ENCODE peak calls at places on chromosomes 13 and 19, in five cellular contexts. X is A673, Q is breast epithelium, G is right lobe of liver, A is astrocyte. P is an unnamed sample.

GRCh38 chr19:52570005-52570861 is at the start of gene ZNF701:
- DNase-seq in X (peak), A (peak), Q (peak), G (peak), P (peak)

GRCh38 chr13:114115796-114116195 is 16.6 kb downstream of the RASA3 start:
- DNase-seq in A (no peak), G (peak), X (no peak), Q (peak), P (no peak)

GRCh38 chr19:16608290-16608704 is 19.7 kb downstream of the MED26 start:
- DNase-seq in Q (no peak), X (no peak), A (peak), G (no peak), P (peak)

GRCh38 chr19:37698216-37698615 is 21.3 kb downstream of the ZNF607 start:
- DNase-seq in X (no peak), G (no peak), Q (no peak), A (peak), P (no peak)

GRCh38 chr19:11137542-11138384 is 17.8 kb downstream of the SPC24 start:
- DNase-seq in X (peak), Q (peak), G (peak), A (peak), P (peak)

GRCh38 chr13:67023088-67023893 is 206.8 kb downstream of the PCDH9 start:
- DNase-seq in X (no peak), Q (no peak), G (no peak), A (peak), P (no peak)

GRCh38 chr19:34787059-34787824 is 14.2 kb upstream of the ZNF599 start:
- DNase-seq in X (no peak), A (no peak), Q (no peak), G (no peak), P (no peak)

GRCh38 chr19:3250675-3251074 is 26.2 kb downstream of the CELF5 start:
- DNase-seq in Q (no peak), X (no peak), A (no peak), G (no peak), P (no peak)

GRCh38 chr19:35887197-35887596 is 13.1 kb downstream of the NFKBID start:
- DNase-seq in Q (no peak), X (no peak), A (no peak), G (no peak), P (no peak)

DNA sequence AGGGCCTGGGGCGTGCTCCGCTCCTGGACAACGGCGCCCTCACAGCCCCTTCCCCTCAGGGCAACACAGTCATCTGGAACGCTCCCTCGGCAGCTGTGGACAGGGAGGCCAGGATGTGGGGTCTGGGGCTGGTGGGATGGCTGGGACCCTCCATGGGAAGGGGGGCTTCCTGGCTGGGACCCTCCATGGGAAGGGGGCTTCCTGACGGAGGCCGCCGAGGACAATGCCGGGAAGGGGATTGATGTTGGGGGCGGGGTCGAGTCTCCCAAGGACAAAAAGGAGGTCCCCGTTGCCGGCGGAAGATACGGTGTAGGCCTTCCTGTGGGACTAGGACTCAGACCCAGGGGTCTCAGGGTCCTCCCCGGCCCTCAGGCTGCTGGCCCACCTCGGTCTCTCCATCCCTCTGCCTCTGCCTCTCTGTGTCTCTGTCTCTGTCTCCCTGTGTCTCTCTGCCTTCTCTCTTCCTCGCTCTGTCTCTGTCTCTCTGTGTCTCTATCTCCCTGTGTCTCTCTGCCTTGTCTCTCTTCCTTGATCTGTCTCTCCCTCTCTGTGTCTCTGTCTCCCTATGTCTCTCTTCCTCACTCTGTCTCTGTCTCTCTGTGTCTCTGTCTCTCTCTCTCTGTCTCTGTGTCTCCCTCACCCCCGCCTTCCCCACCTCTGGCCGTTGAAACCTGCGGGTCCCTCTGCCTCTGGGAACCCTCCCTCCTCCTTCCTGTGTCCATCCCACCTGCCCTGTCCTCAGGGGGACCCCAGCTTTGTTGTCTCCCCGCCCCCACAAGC is 2.7 kb upstream of the MADCAM1 start:
- DNase-seq in X (no peak), A (no peak), Q (no peak), G (no peak), P (no peak)
- H3K4me3 ChIP-seq in X (no peak), A (no peak), Q (no peak), G (no peak), P (no peak)

GRCh38 chr13:112161441-112162301 is 94.7 kb downstream of the SOX1 start:
- DNase-seq in X (peak), G (no peak), A (no peak), Q (peak), P (no peak)
- H3K27ac ChIP-seq in X (no peak), G (no peak), A (no peak), Q (no peak), P (no peak)

DNA sequence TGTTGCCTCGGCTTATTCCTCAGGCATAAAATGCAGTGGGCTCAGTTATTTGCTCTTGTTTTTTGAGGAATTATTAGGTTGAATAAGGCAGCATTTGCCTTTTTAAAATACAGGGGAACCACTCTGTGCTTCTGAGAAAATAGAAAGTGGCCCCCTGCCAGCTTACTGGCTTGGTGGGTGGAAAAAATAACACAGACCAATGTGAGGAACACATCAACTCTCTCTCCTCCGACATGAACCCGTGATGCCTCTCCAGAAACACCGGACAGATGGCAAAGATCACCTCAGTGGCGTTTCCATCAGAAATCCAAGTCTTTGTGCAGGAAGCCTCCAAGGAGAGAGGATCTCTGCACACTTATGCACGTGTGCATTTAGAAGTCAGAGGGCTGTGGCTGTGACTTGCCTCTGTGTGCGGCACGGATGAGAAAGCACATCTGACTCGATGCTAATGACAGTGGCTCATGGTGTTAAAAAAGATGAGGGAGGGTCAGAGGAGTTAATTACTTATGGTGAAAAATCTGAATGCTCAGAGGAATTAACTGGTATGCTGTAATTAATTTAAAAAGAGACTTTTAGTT is 112.3 kb upstream of the KLF12 start:
- DNase-seq in X (no peak), Q (no peak), A (peak), G (no peak), P (no peak)
- H3K4me3 ChIP-seq in X (no peak), Q (no peak), A (peak), G (no peak), P (no peak)

DNA sequence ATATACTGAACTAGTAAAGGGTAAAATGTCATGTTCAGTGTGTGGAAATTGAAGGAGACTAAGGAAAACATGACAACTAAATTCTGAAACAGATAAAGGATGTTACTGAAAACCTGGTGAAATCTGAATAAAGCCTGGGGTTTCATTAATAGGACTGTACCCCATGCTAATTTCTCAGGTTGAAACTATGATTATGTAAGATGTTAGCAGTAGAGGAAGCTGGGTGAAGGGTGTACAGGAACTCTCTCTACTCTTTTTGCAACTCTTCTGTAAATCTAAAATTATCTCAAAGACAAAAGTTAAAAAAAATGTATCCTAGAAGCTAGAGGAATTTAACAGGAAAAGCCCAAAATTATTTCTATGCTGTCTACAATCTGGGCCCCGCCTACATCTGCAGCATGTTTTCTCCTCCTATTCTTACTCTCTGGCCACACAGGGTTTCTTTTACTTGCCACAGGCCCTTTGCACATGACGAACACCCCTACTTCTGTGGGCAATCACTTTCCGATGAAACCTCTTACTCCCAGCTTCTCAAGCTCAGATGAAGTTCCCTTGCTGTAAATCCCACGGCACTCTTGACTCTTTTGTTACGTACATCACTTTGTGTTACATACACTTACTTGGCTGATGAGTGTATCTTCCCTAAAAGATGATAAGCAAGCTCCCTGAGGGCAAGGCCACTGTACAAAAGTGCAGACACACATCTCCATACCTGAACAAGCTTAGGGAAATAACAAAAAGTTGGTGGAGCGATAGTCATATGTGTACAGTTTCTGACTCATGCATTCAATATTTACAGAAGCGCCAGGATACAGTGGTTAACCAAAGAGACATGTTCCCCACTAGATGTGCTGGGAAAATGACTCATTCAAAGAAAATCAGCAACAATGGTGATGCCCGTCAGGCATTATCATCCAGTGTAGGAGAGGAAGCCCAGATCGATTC is 32.6 kb downstream of the RUBCNL start:
- DNase-seq in G (no peak), A (peak), X (no peak), Q (no peak), P (no peak)
- H3K27ac ChIP-seq in G (no peak), A (peak), X (no peak), Q (peak), P (no peak)

DNA sequence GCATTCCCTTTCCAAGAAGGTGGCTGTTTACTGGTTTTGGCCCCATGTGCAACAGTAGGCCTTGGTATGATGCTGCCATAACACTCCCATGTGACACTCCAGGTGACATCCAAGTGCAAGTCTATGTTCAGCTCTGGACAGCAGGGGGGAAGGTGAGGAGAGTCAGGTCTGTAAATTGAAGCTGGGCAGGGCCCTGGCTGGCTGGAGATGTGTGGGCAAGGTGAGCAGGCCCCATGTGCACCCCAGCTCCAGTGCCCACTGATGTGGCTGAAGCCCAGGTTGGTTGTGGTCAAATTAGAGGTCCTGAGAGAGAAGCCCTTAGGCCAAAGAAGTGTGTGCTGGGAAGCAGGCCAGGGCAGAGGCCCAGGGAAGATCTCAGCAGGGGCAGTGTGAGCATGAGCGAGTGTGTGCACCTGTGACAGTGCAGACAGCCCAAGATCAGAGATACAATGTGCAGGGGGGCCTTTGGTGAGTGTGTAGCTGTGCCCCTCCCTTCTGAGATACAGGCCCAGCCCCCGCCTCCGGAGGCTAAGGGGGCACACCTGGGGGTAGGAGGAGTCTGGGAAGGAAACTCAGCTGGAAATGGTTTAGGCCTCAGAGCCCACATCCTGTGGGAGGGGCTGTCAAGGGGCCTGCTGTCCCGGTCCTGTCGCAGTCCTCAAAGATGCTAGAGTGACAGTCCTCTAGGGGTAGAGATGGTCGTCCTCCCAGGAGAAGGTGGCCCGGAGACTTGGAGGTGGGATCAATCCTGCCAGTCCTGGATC is 18.6 kb downstream of the DEDD2 start:
- DNase-seq in X (no peak), Q (no peak), G (no peak), A (no peak), P (no peak)
- H3K4me3 ChIP-seq in X (no peak), Q (no peak), G (no peak), A (no peak), P (no peak)

GRCh38 chr13:28582225-28582891 is 76.6 kb upstream of the POMP start:
- DNase-seq in X (peak), G (no peak), Q (no peak), A (no peak), P (no peak)

GRCh38 chr13:28575200-28575599 is 80.3 kb upstream of the FLT1 start:
- DNase-seq in G (no peak), A (no peak), X (no peak), Q (no peak), P (no peak)

GRCh38 chr13:28576037-28576436 is 81.1 kb upstream of the FLT1 start:
- DNase-seq in A (no peak), Q (no peak), G (no peak), X (no peak), P (no peak)

GRCh38 chr13:28582892-28583240 is 76.1 kb upstream of the POMP start:
- DNase-seq in G (no peak), X (no peak), A (no peak), Q (no peak), P (no peak)

GRCh38 chr13:28579334-28579733 is 79.6 kb upstream of the POMP start:
- DNase-seq in A (no peak), X (no peak), G (no peak), Q (no peak), P (no peak)
- H3K27ac ChIP-seq in A (no peak), X (no peak), G (no peak), Q (no peak), P (no peak)

GRCh38 chr19:28500982-28501633 is 711.8 kb downstream of the UQCRFS1 start:
- DNase-seq in Q (no peak), X (no peak), A (no peak), G (no peak), P (no peak)
- H3K4me3 ChIP-seq in Q (no peak), X (no peak), A (no peak), G (no peak), P (no peak)

GRCh38 chr19:41245779-41246297 is 18.3 kb upstream of the HNRNPUL1 start:
- DNase-seq in G (no peak), Q (no peak), A (no peak), X (no peak), P (no peak)

GRCh38 chr19:41244117-41244516 is 20.1 kb upstream of the HNRNPUL1 start:
- DNase-seq in A (no peak), X (no peak), Q (no peak), G (no peak), P (no peak)

GRCh38 chr19:41249707-41250423 is 14.3 kb upstream of the HNRNPUL1 start:
- DNase-seq in Q (no peak), G (no peak), A (no peak), X (no peak), P (no peak)

GRCh38 chr19:41253660-41254059 is 10.5 kb upstream of the HNRNPUL1 start:
- DNase-seq in A (no peak), Q (no peak), G (no peak), X (no peak), P (no peak)

GRCh38 chr19:41248895-41249294 is 15.3 kb upstream of the HNRNPUL1 start:
- DNase-seq in A (no peak), Q (no peak), X (no peak), G (no peak), P (no peak)
- H3K27ac ChIP-seq in A (no peak), Q (no peak), X (no peak), G (no peak), P (no peak)

GRCh38 chr13:98717256-98717655 is 35.2 kb downstream of the SLC15A1 start:
- DNase-seq in X (no peak), A (no peak), Q (no peak), G (no peak), P (no peak)
- H3K4me3 ChIP-seq in X (no peak), A (no peak), Q (no peak), G (no peak), P (no peak)